ENCODE peak calls at places on chromosomes 11 and 22, in ten cellular contexts. One of them, this sample, is unnamed.

GRCh38 chr22:43185860-43186261 is 1.1 kb downstream of the TTLL12 start:
- DNase-seq in body of pancreas: peak; percentile 87
- DNase-seq in Calu3: peak; percentile 37
- DNase-seq in HFFc6: peak; percentile 15
- DNase-seq in astrocyte: no peak
- DNase-seq in left ventricle myocardium inferior: peak; percentile 67
- DNase-seq in brain microvascular endothelial cell: peak; percentile 20
- DNase-seq in uterus: peak; percentile 61
- DNase-seq in GM13977: no peak
- DNase-seq in astrocyte of the spinal cord: no peak
- DNase-seq in this sample: no peak

GRCh38 chr11:61762216-61762615 is 9.8 kb downstream of the MYRF start:
- DNase-seq in body of pancreas: no peak
- DNase-seq in Calu3: no peak
- DNase-seq in HFFc6: no peak
- DNase-seq in astrocyte: no peak
- DNase-seq in left ventricle myocardium inferior: no peak
- DNase-seq in brain microvascular endothelial cell: no peak
- DNase-seq in uterus: no peak
- DNase-seq in GM13977: no peak
- DNase-seq in astrocyte of the spinal cord: no peak
- DNase-seq in this sample: no peak

GRCh38 chr22:25747245-25747944 is 5.4 kb downstream of the MYO18B start:
- DNase-seq in body of pancreas: peak; percentile 44
- DNase-seq in Calu3: peak; percentile 93
- DNase-seq in HFFc6: peak; percentile 65
- DNase-seq in astrocyte: peak; percentile 99
- DNase-seq in left ventricle myocardium inferior: no peak
- DNase-seq in brain microvascular endothelial cell: peak; percentile 97
- DNase-seq in uterus: peak; percentile 37
- DNase-seq in GM13977: no peak
- DNase-seq in astrocyte of the spinal cord: peak; percentile 96
- DNase-seq in this sample: peak; percentile 60

GRCh38 chr11:17753641-17754040 is 19.1 kb downstream of the KCNC1 start:
- DNase-seq in body of pancreas: no peak
- DNase-seq in Calu3: no peak
- DNase-seq in HFFc6: no peak
- DNase-seq in astrocyte: no peak
- DNase-seq in left ventricle myocardium inferior: no peak
- DNase-seq in brain microvascular endothelial cell: no peak
- DNase-seq in uterus: no peak
- DNase-seq in GM13977: no peak
- DNase-seq in astrocyte of the spinal cord: no peak
- DNase-seq in this sample: no peak

GRCh38 chr11:1298695-1299492 is 10.5 kb downstream of the TOLLIP start:
- DNase-seq in body of pancreas: peak; percentile 92
- DNase-seq in Calu3: peak; percentile 71
- DNase-seq in HFFc6: no peak
- DNase-seq in astrocyte: peak; percentile 39
- DNase-seq in left ventricle myocardium inferior: peak; percentile 80
- DNase-seq in brain microvascular endothelial cell: no peak
- DNase-seq in uterus: peak; percentile 88
- DNase-seq in GM13977: no peak
- DNase-seq in astrocyte of the spinal cord: no peak
- DNase-seq in this sample: peak; percentile 78

GRCh38 chr22:21832291-21833290 is 34.9 kb downstream of the MAPK1 start:
- DNase-seq in body of pancreas: no peak
- DNase-seq in Calu3: no peak
- DNase-seq in HFFc6: peak; percentile 15
- DNase-seq in astrocyte: no peak
- DNase-seq in left ventricle myocardium inferior: no peak
- DNase-seq in brain microvascular endothelial cell: no peak
- DNase-seq in uterus: no peak
- DNase-seq in GM13977: no peak
- DNase-seq in astrocyte of the spinal cord: no peak
- DNase-seq in this sample: no peak

GRCh38 chr11:57237204-57237681 is at the start of gene APLNR:
- DNase-seq in body of pancreas: no peak
- DNase-seq in Calu3: no peak
- DNase-seq in HFFc6: no peak
- DNase-seq in astrocyte: no peak
- DNase-seq in left ventricle myocardium inferior: peak; percentile 21
- DNase-seq in brain microvascular endothelial cell: no peak
- DNase-seq in uterus: no peak
- DNase-seq in GM13977: no peak
- DNase-seq in astrocyte of the spinal cord: no peak
- DNase-seq in this sample: no peak

GRCh38 chr22:21937041-21937820 is 15.4 kb downstream of the PPM1F start:
- DNase-seq in body of pancreas: peak; percentile 51
- DNase-seq in Calu3: peak; percentile 25
- DNase-seq in HFFc6: no peak
- DNase-seq in astrocyte: no peak
- DNase-seq in left ventricle myocardium inferior: no peak
- DNase-seq in brain microvascular endothelial cell: no peak
- DNase-seq in uterus: no peak
- DNase-seq in GM13977: no peak
- DNase-seq in astrocyte of the spinal cord: no peak
- DNase-seq in this sample: peak; percentile 93

GRCh38 chr11:116792869-116793475 is 1.3 kb upstream of the APOA5 start:
- DNase-seq in body of pancreas: no peak
- DNase-seq in Calu3: no peak
- DNase-seq in HFFc6: peak; percentile 79
- DNase-seq in astrocyte: peak; percentile 76
- DNase-seq in left ventricle myocardium inferior: no peak
- DNase-seq in brain microvascular endothelial cell: peak; percentile 60
- DNase-seq in uterus: no peak
- DNase-seq in GM13977: no peak
- DNase-seq in astrocyte of the spinal cord: peak; percentile 74
- DNase-seq in this sample: no peak

GRCh38 chr11:76207642-76208378 is 1.5 kb upstream of the WNT11 start:
- DNase-seq in body of pancreas: peak; percentile 87
- DNase-seq in Calu3: peak; percentile 87
- DNase-seq in HFFc6: peak; percentile 51
- DNase-seq in astrocyte: peak; percentile 40
- DNase-seq in left ventricle myocardium inferior: peak; percentile 81
- DNase-seq in brain microvascular endothelial cell: peak; percentile 33
- DNase-seq in uterus: peak; percentile 86
- DNase-seq in GM13977: peak; percentile 93
- DNase-seq in astrocyte of the spinal cord: peak; percentile 72
- DNase-seq in this sample: peak; percentile 62
- TF ChIP-seq CTCF in body of pancreas: peak; percentile 90
- TF ChIP-seq CTCF in Calu3: peak; percentile 88
- TF ChIP-seq CTCF in HFFc6: peak; percentile 98
- TF ChIP-seq CTCF in astrocyte: peak; percentile 60
- TF ChIP-seq CTCF in left ventricle myocardium inferior: peak; percentile 99
- TF ChIP-seq CTCF in brain microvascular endothelial cell: peak; percentile 73
- TF ChIP-seq CTCF in uterus: peak; percentile 99
- TF ChIP-seq CTCF in GM13977: peak; percentile 93
- TF ChIP-seq CTCF in astrocyte of the spinal cord: peak; percentile 88
- TF ChIP-seq CTCF in this sample: peak; percentile 98

GRCh38 chr11:71268706-71269321 is 16.4 kb upstream of the SHANK2 start:
- DNase-seq in body of pancreas: no peak
- DNase-seq in Calu3: no peak
- DNase-seq in HFFc6: no peak
- DNase-seq in astrocyte: no peak
- DNase-seq in left ventricle myocardium inferior: no peak
- DNase-seq in brain microvascular endothelial cell: no peak
- DNase-seq in uterus: no peak
- DNase-seq in GM13977: no peak
- DNase-seq in astrocyte of the spinal cord: no peak
- DNase-seq in this sample: no peak

GRCh38 chr11:71265559-71266092 is 13.2 kb upstream of the SHANK2 start:
- DNase-seq in body of pancreas: no peak
- DNase-seq in Calu3: no peak
- DNase-seq in HFFc6: no peak
- DNase-seq in astrocyte: no peak
- DNase-seq in left ventricle myocardium inferior: no peak
- DNase-seq in brain microvascular endothelial cell: no peak
- DNase-seq in uterus: no peak
- DNase-seq in GM13977: no peak
- DNase-seq in astrocyte of the spinal cord: no peak
- DNase-seq in this sample: no peak

GRCh38 chr11:71263391-71263790 is 11.0 kb upstream of the SHANK2 start:
- DNase-seq in body of pancreas: no peak
- DNase-seq in Calu3: no peak
- DNase-seq in HFFc6: no peak
- DNase-seq in astrocyte: no peak
- DNase-seq in left ventricle myocardium inferior: no peak
- DNase-seq in brain microvascular endothelial cell: peak; percentile 4
- DNase-seq in uterus: no peak
- DNase-seq in GM13977: no peak
- DNase-seq in astrocyte of the spinal cord: no peak
- DNase-seq in this sample: no peak

GRCh38 chr11:71267807-71268421 is 15.5 kb upstream of the SHANK2 start:
- DNase-seq in body of pancreas: no peak
- DNase-seq in Calu3: no peak
- DNase-seq in HFFc6: no peak
- DNase-seq in astrocyte: no peak
- DNase-seq in left ventricle myocardium inferior: no peak
- DNase-seq in brain microvascular endothelial cell: no peak
- DNase-seq in uterus: no peak
- DNase-seq in GM13977: no peak
- DNase-seq in astrocyte of the spinal cord: no peak
- DNase-seq in this sample: no peak

DNA sequence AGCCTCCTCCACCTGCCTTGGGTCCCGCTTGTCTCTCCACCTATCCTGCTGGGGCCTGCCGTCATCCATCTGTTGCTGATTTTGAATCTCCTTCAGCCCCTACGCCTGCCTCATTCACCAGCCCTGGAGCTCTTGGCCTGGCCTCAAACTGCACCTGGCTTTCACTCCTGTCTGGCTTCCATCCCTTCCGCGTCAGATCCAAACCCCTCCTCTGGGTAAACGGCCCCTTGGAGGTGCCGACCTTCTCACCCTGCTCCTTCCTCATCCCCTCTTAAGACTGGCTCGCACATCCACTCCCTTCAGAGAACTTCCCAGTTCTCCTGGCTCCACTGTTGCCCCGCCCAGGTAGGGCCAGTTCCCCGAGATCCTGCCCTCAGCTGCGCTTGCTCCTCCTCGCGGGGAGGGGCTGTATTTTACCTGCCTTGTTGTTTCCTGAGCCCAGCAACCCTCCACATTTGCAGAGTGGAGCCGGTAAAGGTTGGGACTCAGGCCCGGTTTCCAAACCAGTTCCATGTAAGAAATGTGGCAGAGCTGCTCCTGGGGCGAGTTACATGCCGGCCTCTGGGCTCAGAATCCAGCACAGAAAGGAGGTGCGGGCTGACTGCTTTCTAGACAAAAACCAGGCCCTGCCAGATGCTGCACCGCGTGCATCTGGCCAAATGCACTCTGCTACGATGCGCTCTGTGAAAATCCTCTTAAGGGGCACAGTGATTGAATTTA is 13.9 kb upstream of the SHANK2 start:
- DNase-seq in body of pancreas: no peak
- DNase-seq in Calu3: peak; percentile 43
- DNase-seq in HFFc6: no peak
- DNase-seq in astrocyte: no peak
- DNase-seq in left ventricle myocardium inferior: no peak
- DNase-seq in brain microvascular endothelial cell: no peak
- DNase-seq in uterus: no peak
- DNase-seq in GM13977: no peak
- DNase-seq in astrocyte of the spinal cord: no peak
- DNase-seq in this sample: no peak
- TF ChIP-seq CTCF in body of pancreas: no peak
- TF ChIP-seq CTCF in Calu3: no peak
- TF ChIP-seq CTCF in HFFc6: no peak
- TF ChIP-seq CTCF in astrocyte: no peak
- TF ChIP-seq CTCF in left ventricle myocardium inferior: no peak
- TF ChIP-seq CTCF in brain microvascular endothelial cell: no peak
- TF ChIP-seq CTCF in uterus: no peak
- TF ChIP-seq CTCF in GM13977: no peak
- TF ChIP-seq CTCF in astrocyte of the spinal cord: no peak
- TF ChIP-seq CTCF in this sample: no peak

DNA sequence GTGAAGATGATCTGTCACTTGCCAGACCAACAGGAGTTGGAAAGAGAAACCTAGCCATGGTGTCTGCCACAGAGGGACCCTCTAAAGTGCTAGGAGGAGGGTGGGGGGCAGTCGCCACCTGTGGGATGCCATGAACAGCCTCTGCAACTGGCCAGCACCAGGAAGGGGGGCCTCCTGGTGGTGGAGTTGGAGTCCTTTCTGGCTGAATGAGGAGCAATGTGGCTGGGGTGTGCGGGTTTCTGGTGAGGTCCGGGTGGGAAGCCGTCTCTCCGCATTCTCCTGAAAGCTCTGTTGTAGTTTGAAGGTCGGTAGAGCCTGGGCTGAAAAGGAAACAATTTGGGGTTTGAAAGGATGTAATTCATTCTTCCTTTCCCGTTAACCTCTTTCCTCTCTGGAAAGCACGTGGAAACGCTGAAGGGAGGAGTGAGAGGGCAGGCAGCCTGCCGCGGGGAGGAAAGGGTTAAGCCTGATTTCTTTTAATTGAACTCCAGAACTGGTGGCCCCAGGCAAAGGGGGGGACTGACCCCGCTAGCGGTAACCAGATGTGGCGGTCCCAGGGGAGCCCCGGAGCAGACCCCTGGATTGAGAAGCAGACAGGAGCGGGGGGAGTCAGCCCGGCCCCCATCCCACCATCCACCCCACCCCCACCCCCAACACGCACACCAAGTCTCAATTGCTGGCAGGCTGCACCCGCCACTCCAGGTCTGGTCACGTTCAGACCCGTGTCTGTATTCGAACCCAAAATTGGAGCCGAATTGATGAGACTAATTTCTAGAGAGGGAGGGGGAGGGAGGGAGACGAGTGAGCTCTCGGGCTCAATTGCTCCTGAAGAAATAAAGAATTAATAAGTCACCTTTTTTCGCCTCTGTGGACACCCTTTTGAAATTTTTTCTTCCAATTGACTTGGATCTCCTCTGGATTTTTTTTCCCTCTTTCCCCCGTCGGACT is 1.8 kb upstream of the FLI1 start:
- DNase-seq in body of pancreas: no peak
- DNase-seq in Calu3: no peak
- DNase-seq in HFFc6: no peak
- DNase-seq in astrocyte: no peak
- DNase-seq in left ventricle myocardium inferior: no peak
- DNase-seq in brain microvascular endothelial cell: no peak
- DNase-seq in uterus: no peak
- DNase-seq in GM13977: peak; percentile 50
- DNase-seq in astrocyte of the spinal cord: no peak
- DNase-seq in this sample: no peak
- TF ChIP-seq CTCF in body of pancreas: no peak
- TF ChIP-seq CTCF in Calu3: no peak
- TF ChIP-seq CTCF in HFFc6: peak; percentile 68
- TF ChIP-seq CTCF in astrocyte: no peak
- TF ChIP-seq CTCF in left ventricle myocardium inferior: peak; percentile 29
- TF ChIP-seq CTCF in brain microvascular endothelial cell: peak; percentile 65
- TF ChIP-seq CTCF in uterus: no peak
- TF ChIP-seq CTCF in GM13977: no peak
- TF ChIP-seq CTCF in astrocyte of the spinal cord: peak; percentile 40
- TF ChIP-seq CTCF in this sample: peak; percentile 29

DNA sequence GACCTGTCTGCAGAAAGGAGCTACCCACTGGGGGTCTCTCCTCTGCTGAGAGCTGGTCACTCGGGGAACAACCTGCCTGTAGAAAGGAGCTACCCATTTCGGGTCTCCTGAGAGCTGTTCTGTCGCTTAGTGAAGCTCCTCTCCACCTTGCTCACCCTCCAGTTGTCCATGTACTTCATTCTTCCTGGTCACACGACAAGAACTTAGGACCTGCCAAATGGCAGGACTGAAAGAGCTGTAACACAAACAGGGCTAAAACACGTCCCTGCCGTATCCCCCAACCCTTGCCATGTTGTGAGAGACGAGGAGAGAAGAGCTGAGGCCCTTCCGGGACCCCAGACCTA is 24.1 kb upstream of the RNASEH2C start:
- DNase-seq in body of pancreas: no peak
- DNase-seq in Calu3: no peak
- DNase-seq in HFFc6: no peak
- DNase-seq in astrocyte: no peak
- DNase-seq in left ventricle myocardium inferior: no peak
- DNase-seq in brain microvascular endothelial cell: no peak
- DNase-seq in uterus: no peak
- DNase-seq in GM13977: no peak
- DNase-seq in astrocyte of the spinal cord: no peak
- DNase-seq in this sample: no peak
- TF ChIP-seq CTCF in body of pancreas: peak; percentile 1
- TF ChIP-seq CTCF in Calu3: no peak
- TF ChIP-seq CTCF in HFFc6: no peak
- TF ChIP-seq CTCF in astrocyte: no peak
- TF ChIP-seq CTCF in left ventricle myocardium inferior: no peak
- TF ChIP-seq CTCF in brain microvascular endothelial cell: no peak
- TF ChIP-seq CTCF in uterus: no peak
- TF ChIP-seq CTCF in GM13977: no peak
- TF ChIP-seq CTCF in astrocyte of the spinal cord: no peak
- TF ChIP-seq CTCF in this sample: peak; percentile 59